ENCODE peak calls at places on chromosomes 2 and 18, in eight cellular contexts. G, E, W, L, M, N, F and O are unnamed samples. For H3K4me1, the result is how much of the 10 kb centered on the place peaks cover.

GRCh38 chr2:71336384-71336783 is 4.8 kb downstream of the ZNF638 start:
- DNase-seq in L (no peak), W (peak), G (no peak), N (no peak), F (no peak), E (no peak), M (no peak), O (no peak)

GRCh38 chr2:224832207-224832606 is 116.0 kb upstream of the CCDC195 start:
- DNase-seq in F (no peak), E (no peak), L (no peak), N (no peak), W (no peak), G (peak), M (peak), O (no peak)

GRCh38 chr2:128280901-128281321 is 37.8 kb downstream of the HS6ST1 start:
- DNase-seq in N (no peak), M (no peak), L (peak), W (no peak), F (peak), E (peak), G (no peak), O (no peak)

GRCh38 chr18:35573531-35573930 is 8.0 kb upstream of the GALNT1 start:
- DNase-seq in F (no peak), E (no peak), G (no peak), N (no peak), W (no peak), L (no peak), M (no peak), O (no peak)

GRCh38 chr2:17752281-17752680 is 1.3 kb downstream of the SMC6 start:
- DNase-seq in L (no peak), W (no peak), F (no peak), M (no peak), E (no peak), N (no peak), G (no peak), O (no peak)

GRCh38 chr2:10818986-10819385 is 6.4 kb upstream of the PDIA6 start:
- DNase-seq in F (no peak), W (no peak), N (no peak), E (no peak), L (no peak), G (no peak), M (no peak), O (no peak)

GRCh38 chr2:176234216-176234615 is 35.0 kb upstream of the MTX2 start:
- DNase-seq in G (no peak), L (no peak), W (no peak), N (no peak), E (no peak), M (no peak), F (no peak), O (no peak)

GRCh38 chr18:63879684-63880083 is 7.8 kb upstream of the SERPINB2 start:
- DNase-seq in G (peak), N (no peak), M (peak), F (no peak), E (no peak), W (peak), L (no peak), O (no peak)

GRCh38 chr2:80058562-80058961 is 246.0 kb downstream of the LRRTM1 start:
- DNase-seq in W (peak), F (no peak), G (no peak), M (no peak), N (no peak), E (no peak), L (no peak), O (no peak)

GRCh38 chr18:7926526-7926925 is 359.4 kb downstream of the PTPRM start:
- DNase-seq in M (no peak), W (peak), L (no peak), G (no peak), F (no peak), E (no peak), N (peak), O (no peak)

GRCh38 chr18:63273170-63273925 is 46.2 kb downstream of the BCL2 start:
- DNase-seq in F (no peak), L (no peak), W (no peak), N (no peak), G (no peak), M (no peak), E (no peak), O (no peak)

GRCh38 chr18:634551-635045 is 22.9 kb upstream of the TYMS start:
- DNase-seq in W (peak), E (no peak), G (no peak), L (no peak), N (no peak), M (no peak), F (no peak), O (peak)

GRCh38 chr2:169658877-169659276 is 35.3 kb downstream of the CFAP210 start:
- DNase-seq in M (no peak), F (no peak), N (no peak), G (no peak), W (no peak), E (no peak), L (no peak), O (no peak)
- H3K4me3 ChIP-seq in M (no peak), F (no peak), N (no peak), G (no peak), W (no peak), E (no peak), L (no peak), O (no peak)

DNA sequence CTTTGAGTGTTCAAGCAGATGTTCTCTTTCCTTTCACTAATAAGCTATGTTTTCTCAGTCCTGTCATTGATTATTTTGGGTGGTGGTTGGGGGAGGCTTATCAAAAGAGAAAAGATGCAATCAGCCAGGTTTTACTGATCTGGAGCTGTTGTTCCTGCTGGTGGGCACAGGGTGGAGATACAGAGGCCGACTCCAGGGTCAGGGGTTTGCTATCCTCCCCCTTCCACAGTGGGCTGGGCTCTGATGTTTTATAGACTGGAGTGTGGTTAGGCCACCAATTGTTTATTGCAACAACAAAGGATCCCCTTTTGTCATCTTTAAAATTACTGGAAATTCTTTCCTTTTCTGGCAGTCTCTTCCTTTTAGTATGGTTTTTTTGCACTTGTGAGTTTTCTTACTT is 120.5 kb downstream of the TANC1 start:
- DNase-seq in W (peak), G (no peak), M (no peak), F (no peak), E (no peak), L (no peak), N (no peak), O (peak)
- H3K4me1 ChIP-seq in W (under half), G (under half), M (under half), F (under half), E (under half), L (under half), N (under half), O (under half)

GRCh38 chr2:49937432-49937831 is 783.1 kb upstream of the FSHR start:
- DNase-seq in G (no peak), F (no peak), M (no peak), L (no peak), E (no peak), N (no peak), W (no peak), O (no peak)

GRCh38 chr2:49943944-49944803 is 789.9 kb upstream of the FSHR start:
- DNase-seq in N (peak), W (no peak), G (no peak), E (no peak), M (no peak), F (no peak), L (no peak), O (no peak)

GRCh38 chr2:49936965-49937364 is 782.6 kb upstream of the FSHR start:
- DNase-seq in N (no peak), M (no peak), F (no peak), G (no peak), W (peak), L (no peak), E (no peak), O (no peak)

GRCh38 chr2:49938268-49938667 is 784.0 kb upstream of the FSHR start:
- DNase-seq in M (no peak), N (no peak), G (no peak), F (no peak), L (no peak), W (no peak), E (no peak), O (no peak)

DNA sequence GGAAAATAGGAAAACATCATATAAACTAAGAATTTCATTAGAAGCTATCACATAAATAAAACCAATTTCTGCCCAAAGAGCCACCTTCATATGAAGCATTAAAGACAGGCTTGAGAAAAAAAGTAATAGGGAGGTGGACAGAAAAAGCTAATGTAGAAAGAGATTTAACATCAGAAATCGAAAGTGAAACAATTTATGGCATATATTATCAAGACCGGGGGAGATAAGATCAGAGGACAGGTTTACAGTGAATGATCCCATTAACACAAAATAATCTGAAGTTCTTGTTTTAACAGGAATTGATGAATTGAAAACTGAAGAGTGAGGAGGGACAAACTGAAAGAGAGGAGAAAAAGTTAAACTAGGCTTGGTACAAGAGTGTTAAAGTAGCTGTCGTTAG is 786.3 kb upstream of the FSHR start:
- DNase-seq in L (no peak), E (no peak), F (no peak), G (no peak), N (no peak), M (no peak), W (no peak), O (no peak)
- H3K4me3 ChIP-seq in L (no peak), E (no peak), F (no peak), G (no peak), N (peak), M (no peak), W (no peak), O (no peak)

GRCh38 chr2:168466834-168467565 is 10.9 kb downstream of the CERS6 start:
- DNase-seq in F (no peak), M (no peak), G (no peak), W (no peak), E (no peak), N (no peak), L (no peak), O (no peak)
- H3K4me1 ChIP-seq in F (under half), M (under half), G (under half), W (under half), E (under half), N (half or more), L (under half), O (under half)

GRCh38 chr2:223053431-223054192 is 1.6 kb downstream of the KCNE4 start:
- DNase-seq in F (no peak), L (no peak), W (peak), N (no peak), G (no peak), E (no peak), M (no peak), O (no peak)

GRCh38 chr2:223054193-223054781 is 2.3 kb downstream of the KCNE4 start:
- DNase-seq in E (peak), W (no peak), G (peak), N (peak), L (peak), M (peak), F (peak), O (no peak)

GRCh38 chr2:223055836-223056235 is 3.8 kb downstream of the KCNE4 start:
- DNase-seq in G (no peak), L (no peak), E (peak), W (no peak), M (peak), F (no peak), N (peak), O (no peak)

GRCh38 chr2:223056656-223057418 is 4.8 kb downstream of the KCNE4 start:
- DNase-seq in M (no peak), N (peak), E (no peak), F (no peak), G (peak), W (no peak), L (no peak), O (no peak)

GRCh38 chr2:223055140-223055539 is 3.1 kb downstream of the KCNE4 start:
- DNase-seq in N (peak), W (no peak), F (no peak), M (peak), L (no peak), E (no peak), G (peak), O (no peak)
- H3K4me3 ChIP-seq in N (no peak), W (no peak), F (no peak), M (no peak), L (peak), E (no peak), G (no peak), O (no peak)

GRCh38 chr2:184268900-184269299 is 329.4 kb upstream of the ZNF804A start:
- DNase-seq in W (no peak), L (no peak), G (no peak), N (no peak), M (no peak), E (no peak), F (no peak), O (no peak)
- H3K4me1 ChIP-seq in W (under half), L (under half), G (under half), N (under half), M (under half), E (under half), F (under half), O (under half)

GRCh38 chr2:160701822-160702221 is 208.2 kb upstream of the RBMS1 start:
- DNase-seq in M (no peak), W (no peak), F (no peak), L (no peak), G (no peak), E (no peak), N (no peak), O (no peak)
- H3K4me3 ChIP-seq in M (no peak), W (no peak), F (no peak), L (no peak), G (no peak), E (no peak), N (no peak), O (no peak)

DNA sequence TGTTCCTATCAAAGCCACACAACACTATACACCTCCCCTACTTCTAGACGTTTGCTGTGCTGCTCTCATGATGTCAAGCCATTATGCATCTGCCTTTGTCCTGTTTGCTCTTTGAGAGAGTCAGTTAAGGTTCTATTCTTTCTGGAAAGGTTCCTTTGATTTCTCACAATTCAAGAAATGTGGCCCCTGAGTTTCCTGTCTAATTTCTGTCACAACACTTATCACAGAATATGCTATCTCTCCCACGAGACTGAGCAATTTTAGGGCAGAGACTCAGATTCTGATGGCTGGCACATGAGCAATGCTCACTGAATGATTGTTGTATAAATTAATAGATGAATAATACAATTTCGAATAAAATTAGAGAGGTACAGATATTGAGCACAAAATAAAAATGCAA is 43.3 kb upstream of the SESTD1 start:
- DNase-seq in M (no peak), E (no peak), G (no peak), W (no peak), N (no peak), L (no peak), F (no peak), O (no peak)
- H3K4me1 ChIP-seq in M (under half), E (under half), G (under half), W (under half), N (under half), L (under half), F (under half), O (under half)

GRCh38 chr18:5239447-5239846 is 42.4 kb upstream of the AKAIN1 start:
- DNase-seq in G (no peak), M (no peak), W (no peak), F (no peak), E (no peak), L (no peak), N (no peak), O (no peak)
- H3K4me3 ChIP-seq in G (no peak), M (peak), W (no peak), F (no peak), E (no peak), L (peak), N (peak), O (no peak)